ENCODE peak calls at places on chromosomes 12 and 14, in six cellular contexts. E is endodermal cell, J is fibroblast of lung, H is neural progenitor cell, C is HCT116, Y is kidney. M is an unnamed sample.

GRCh38 chr12:122028165-122028591 is 6.5 kb downstream of the BCL7A start:
- DNase-seq in E (no peak), H (no peak), J (peak), C (no peak), Y (no peak), M (no peak)

GRCh38 chr12:121033625-121034349 is 5.3 kb downstream of the OASL start:
- DNase-seq in J (peak), H (no peak), E (no peak), C (peak), Y (no peak), M (no peak)

GRCh38 chr12:58359084-58359483 is 417.7 kb downstream of the ATP23 start:
- DNase-seq in E (no peak), Y (peak), H (no peak), C (no peak), J (no peak), M (no peak)

GRCh38 chr12:7450667-7451066 is 6.7 kb upstream of the CD163L1 start:
- DNase-seq in H (no peak), J (no peak), C (no peak), E (no peak), Y (no peak), M (no peak)

GRCh38 chr12:119479121-119479561 is 114.4 kb upstream of the TMEM233 start:
- DNase-seq in E (no peak), C (no peak), Y (no peak), H (no peak), J (no peak), M (no peak)

GRCh38 chr12:26740991-26741390 is 92.0 kb downstream of the ITPR2 start:
- DNase-seq in C (no peak), J (no peak), E (no peak), Y (no peak), H (no peak), M (no peak)

GRCh38 chr12:128994869-128995268 is 141.6 kb downstream of the GLT1D1 start:
- DNase-seq in E (no peak), Y (no peak), H (no peak), J (no peak), C (no peak), M (no peak)

GRCh38 chr12:20175704-20176388 is 192.5 kb upstream of the PDE3A start:
- DNase-seq in E (no peak), Y (no peak), C (no peak), J (no peak), H (no peak), M (no peak)

GRCh38 chr12:121524196-121524930 is 56.5 kb downstream of the KDM2B start:
- DNase-seq in Y (no peak), E (no peak), H (peak), J (no peak), C (no peak), M (no peak)

GRCh38 chr14:92224348-92224954 is 98.5 kb upstream of the SLC24A4 start:
- DNase-seq in E (no peak), H (no peak), J (no peak), C (no peak), Y (no peak), M (no peak)

GRCh38 chr12:100669922-100670321 is 96.4 kb downstream of the GAS2L3 start:
- DNase-seq in Y (no peak), C (no peak), E (no peak), H (no peak), J (no peak), M (no peak)

GRCh38 chr14:95197498-95198010 is 40.2 kb upstream of the DICER1 start:
- DNase-seq in C (no peak), E (peak), H (peak), Y (peak), J (no peak), M (no peak)

GRCh38 chr14:80491131-80491530 is 279.8 kb upstream of the DIO2 start:
- DNase-seq in E (peak), J (peak), Y (no peak), C (no peak), H (no peak), M (peak)

GRCh38 chr12:3967556-3968160 is 94.5 kb upstream of the PARP11 start:
- DNase-seq in H (peak), J (no peak), Y (no peak), C (no peak), E (peak), M (no peak)

GRCh38 chr12:6383572-6384498 is at the start of gene LTBR:
- DNase-seq in H (peak), J (peak), Y (peak), C (no peak), E (peak), M (peak)

GRCh38 chr12:42201061-42201460 is 37.0 kb downstream of the YAF2 start:
- DNase-seq in E (no peak), H (no peak), J (peak), Y (no peak), C (no peak), M (no peak)

GRCh38 chr12:40917561-40917960 is 225.3 kb downstream of the CNTN1 start:
- DNase-seq in Y (no peak), C (no peak), H (no peak), E (no peak), J (no peak), M (no peak)

GRCh38 chr12:40921563-40922163 is 229.4 kb downstream of the CNTN1 start:
- DNase-seq in H (peak), C (peak), J (peak), Y (no peak), E (no peak), M (no peak)
- TF ChIP-seq CTCF in H (peak), C (peak), J (peak), Y (peak), E (peak), M (peak)

GRCh38 chr14:23114120-23114458 is 5.0 kb downstream of the CEBPE start:
- DNase-seq in Y (no peak), H (no peak), E (peak), C (no peak), J (no peak), M (no peak)
- H3K27ac ChIP-seq in Y (no peak), H (no peak), E (no peak), C (no peak), J (peak), M (no peak)

DNA sequence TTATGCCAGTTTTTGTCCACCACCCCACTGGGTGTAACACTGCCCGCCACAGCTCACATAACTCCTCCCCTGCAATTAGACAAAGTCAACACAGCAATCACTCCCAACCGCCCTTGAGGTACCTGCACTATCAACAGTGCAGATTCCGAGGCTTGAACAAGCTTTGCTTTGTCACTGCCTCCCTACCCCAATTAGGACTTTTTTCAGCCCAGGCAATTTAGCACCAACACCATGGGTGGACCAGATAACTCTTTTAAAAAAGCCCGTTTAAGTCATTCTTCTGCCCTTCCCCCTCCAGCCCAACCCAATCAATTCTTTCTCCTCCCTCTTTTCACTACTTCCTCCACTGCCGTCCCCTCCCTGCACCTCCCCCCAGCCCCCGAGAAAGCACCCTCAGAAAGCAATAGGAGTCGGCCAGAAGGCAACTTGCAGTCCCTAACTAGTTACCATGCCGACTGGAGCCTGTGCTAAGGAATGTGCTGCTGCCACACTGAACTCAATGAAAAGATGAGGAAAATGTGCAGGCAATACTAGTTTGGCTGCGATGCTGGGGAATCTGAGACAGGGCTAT is 45.7 kb upstream of the OTX2 start:
- DNase-seq in H (peak), E (peak), Y (no peak), J (no peak), C (no peak), M (peak)
- H3K9ac ChIP-seq in H (no peak), E (peak), Y (no peak), J (no peak), C (no peak), M (peak)

DNA sequence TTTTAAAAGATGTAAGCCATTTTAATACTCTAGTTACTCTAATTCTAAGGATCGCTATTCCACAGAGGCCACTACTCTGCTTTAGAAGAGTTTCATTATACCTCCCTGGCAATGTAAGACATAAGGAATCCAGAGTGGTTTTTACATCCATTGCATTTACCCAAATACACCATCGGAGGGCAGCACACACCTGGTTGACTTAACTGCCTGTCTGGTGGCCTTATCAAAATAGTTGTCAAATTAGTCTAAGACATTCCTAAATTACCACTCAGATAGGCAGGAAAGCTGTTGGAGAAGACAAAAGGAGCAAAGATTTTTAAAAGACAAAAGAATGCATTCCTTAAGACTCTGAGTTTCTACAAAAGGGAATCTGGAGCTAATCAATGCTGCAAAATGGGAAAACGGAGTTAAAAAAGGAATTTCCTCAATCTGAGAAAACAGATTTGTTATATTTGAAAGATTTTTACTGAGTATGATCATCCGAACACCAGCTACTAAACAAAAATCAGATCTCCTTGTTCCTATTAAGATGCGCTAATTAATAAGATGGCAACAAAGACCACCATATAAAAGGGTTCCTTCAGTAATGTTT is 33.8 kb upstream of the FGD4 start:
- DNase-seq in H (peak), J (peak), E (peak), Y (no peak), C (peak), M (peak)
- TF ChIP-seq CTCF in H (peak), J (peak), E (peak), Y (peak), C (peak), M (peak)

GRCh38 chr12:95368931-95369330 is 105.0 kb upstream of the METAP2 start:
- DNase-seq in H (no peak), Y (no peak), C (no peak), J (peak), E (no peak), M (no peak)
- H3K27ac ChIP-seq in H (no peak), Y (no peak), C (no peak), J (no peak), E (no peak), M (no peak)

GRCh38 chr12:56634837-56635538 is 4.9 kb upstream of the BAZ2A start:
- DNase-seq in E (peak), J (peak), C (peak), H (peak), Y (peak), M (peak)

GRCh38 chr12:56631790-56632700 is 1.9 kb upstream of the BAZ2A start:
- DNase-seq in H (peak), J (peak), Y (peak), C (no peak), E (peak), M (peak)

GRCh38 chr12:56634242-56634836 is 4.2 kb upstream of the BAZ2A start:
- DNase-seq in H (peak), J (no peak), Y (peak), E (peak), C (peak), M (peak)

GRCh38 chr12:56632701-56633464 is 2.8 kb upstream of the BAZ2A start:
- DNase-seq in C (no peak), E (peak), H (peak), J (no peak), Y (no peak), M (no peak)

DNA sequence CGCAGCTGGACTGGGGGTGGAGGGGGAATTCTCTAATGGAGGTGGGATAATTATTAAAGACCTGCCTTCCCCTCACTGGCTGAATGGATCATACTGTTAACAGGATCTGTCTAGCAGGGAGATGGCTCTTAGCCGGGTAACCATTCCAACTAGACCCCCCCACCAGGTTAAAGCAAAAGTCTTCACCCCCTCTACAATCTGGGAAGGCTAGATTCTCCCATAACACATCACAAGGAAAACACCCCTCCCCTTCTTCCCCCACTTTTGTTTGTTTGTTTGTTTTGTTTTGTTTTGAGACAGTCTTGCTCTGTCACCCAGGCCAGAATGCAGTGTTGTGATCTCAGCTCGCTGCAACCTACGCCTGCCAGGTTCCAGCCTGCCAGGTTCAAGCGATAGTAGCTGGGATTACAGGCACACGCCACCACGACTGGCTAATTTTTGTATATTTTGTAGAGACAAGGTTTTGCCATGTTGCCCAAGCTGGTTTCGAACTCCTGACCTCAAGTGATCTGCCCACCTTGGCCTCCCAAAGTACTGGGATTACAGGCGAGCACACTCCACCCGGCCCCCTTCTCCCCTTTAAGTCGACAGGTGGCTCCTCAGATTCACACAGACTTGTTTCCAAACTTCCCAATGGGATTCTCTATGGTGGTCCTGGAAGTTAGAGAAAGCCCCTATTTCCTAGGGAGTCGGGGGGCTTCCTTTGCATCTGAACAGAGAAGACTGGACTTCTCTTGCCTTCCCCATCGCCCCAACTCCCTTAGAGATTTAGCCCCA is 3.5 kb upstream of the BAZ2A start:
- DNase-seq in J (no peak), H (peak), Y (no peak), C (no peak), E (peak), M (no peak)
- H3K9ac ChIP-seq in J (no peak), H (peak), Y (peak), C (peak), E (peak), M (peak)

DNA sequence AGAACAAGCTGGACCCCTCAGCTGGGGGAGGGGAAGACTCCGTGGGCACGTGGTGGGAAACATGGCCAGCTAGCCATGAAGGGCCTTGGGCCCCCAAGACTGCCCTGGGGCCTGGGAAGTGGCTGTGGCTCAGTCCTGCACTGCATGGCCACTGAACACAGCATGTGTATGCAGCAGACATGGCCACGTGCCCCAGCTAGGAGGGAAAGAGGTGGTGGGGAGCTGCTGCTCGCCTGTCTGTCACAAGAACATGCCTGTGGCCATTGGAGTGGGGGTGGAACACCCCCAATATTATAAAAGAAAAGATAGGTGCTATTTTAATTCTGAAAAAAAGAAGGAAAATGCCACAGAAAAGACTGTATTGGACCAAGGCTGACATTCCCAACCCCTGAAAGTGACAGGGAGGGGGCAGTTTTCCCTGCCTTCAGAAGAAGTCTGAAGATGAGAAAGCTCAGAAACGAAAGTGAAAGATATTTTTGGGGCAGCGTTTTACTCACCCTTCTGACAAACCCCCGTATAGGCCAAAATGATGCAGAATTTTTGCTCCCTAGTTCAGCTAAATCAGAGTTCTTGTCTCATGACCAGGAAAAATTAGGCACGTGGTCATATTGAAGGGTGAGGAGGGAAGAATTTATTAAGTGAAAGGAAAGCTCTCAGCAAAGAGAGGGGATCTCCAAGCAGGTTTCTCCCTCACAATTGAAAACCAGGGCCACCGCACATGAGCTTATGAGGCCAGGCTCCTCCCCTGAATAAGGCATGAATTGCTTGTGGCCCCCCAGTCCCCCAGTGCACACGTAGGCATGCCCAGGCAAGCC is 35.2 kb upstream of the PCNX1 start:
- DNase-seq in C (no peak), E (no peak), H (no peak), Y (no peak), J (no peak), M (no peak)
- TF ChIP-seq CTCF in C (no peak), E (no peak), H (no peak), Y (no peak), J (no peak), M (no peak)

DNA sequence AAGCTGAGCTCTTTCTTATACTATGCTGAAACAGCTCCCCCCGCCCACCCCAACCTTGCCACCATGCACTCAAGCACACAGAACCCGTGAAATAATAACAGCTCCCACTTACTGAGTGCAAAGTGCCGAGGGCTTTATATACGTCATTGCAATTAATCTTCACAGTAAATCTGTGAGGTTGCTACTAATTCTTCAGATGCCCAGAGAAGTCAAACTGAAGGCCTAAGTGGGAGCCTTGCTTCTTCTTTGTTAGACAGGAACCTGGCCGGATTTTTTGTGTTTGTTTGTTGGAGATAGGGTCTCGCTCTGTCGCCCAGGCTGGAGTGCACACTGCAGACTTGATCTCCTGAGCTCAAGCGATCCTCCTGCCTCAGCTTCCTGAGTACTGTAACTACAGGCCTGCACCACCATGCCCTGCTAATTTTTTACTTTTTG is 34.0 kb downstream of the VCPKMT start:
- DNase-seq in E (no peak), C (no peak), J (no peak), H (no peak), Y (peak), M (no peak)
- H3K27ac ChIP-seq in E (no peak), C (no peak), J (no peak), H (no peak), Y (no peak), M (peak)